ENCODE peak calls at places on chromosomes 3 and 15, in four cellular contexts. Z is Panc1, U is HepG2, S is K562. W is an unnamed sample.

GRCh38 chr3:128366136-128366535 is 100.6 kb downstream of the DNAJB8 start:
- DNase-seq in Z (no peak), U (no peak), S (no peak), W (no peak)

GRCh38 chr3:197003461-197004385 is 25.9 kb downstream of the MELTF start:
- DNase-seq in Z (no peak), U (no peak), S (no peak), W (no peak)

GRCh38 chr15:90706394-90707327 is 10.5 kb upstream of the BLM start:
- DNase-seq in Z (no peak), U (no peak), S (no peak), W (no peak)

GRCh38 chr3:61612211-61612995 is 51.0 kb downstream of the PTPRG start:
- DNase-seq in Z (no peak), U (no peak), S (no peak), W (no peak)

GRCh38 chr15:42068601-42069000 is 25.8 kb downstream of the PLA2G4D start:
- DNase-seq in Z (no peak), U (no peak), S (no peak), W (no peak)

GRCh38 chr3:124118397-124118796 is 126.5 kb upstream of the ROPN1 start:
- DNase-seq in Z (no peak), U (no peak), S (no peak), W (no peak)

GRCh38 chr15:63345391-63345752 is 36.3 kb downstream of the CA12 start:
- DNase-seq in Z (no peak), U (no peak), S (no peak), W (no peak)

GRCh38 chr15:38128389-38128788 is 124.2 kb upstream of the SPRED1 start:
- DNase-seq in Z (no peak), U (no peak), S (no peak), W (no peak)

GRCh38 chr15:73941044-73941443 is 14.8 kb downstream of the LOXL1 start:
- DNase-seq in Z (no peak), U (no peak), S (no peak), W (no peak)

GRCh38 chr3:116512281-116512680 is 67.0 kb upstream of the LSAMP start:
- DNase-seq in Z (no peak), U (no peak), S (no peak), W (no peak)

GRCh38 chr3:42061711-42062408 is 29.3 kb upstream of the TRAK1 start:
- DNase-seq in Z (no peak), U (no peak), S (no peak), W (peak; percentile 68)

GRCh38 chr15:50979041-50979440 is 70.6 kb downstream of the AP4E1 start:
- DNase-seq in Z (no peak), U (no peak), S (no peak), W (no peak)

GRCh38 chr3:9649791-9650521 is 651 bp downstream of the MTMR14 start:
- DNase-seq in Z (no peak), U (no peak), S (peak; percentile 39), W (no peak)

GRCh38 chr15:56272474-56272873 is 28.8 kb upstream of the RFX7 start:
- DNase-seq in Z (no peak), U (no peak), S (no peak), W (no peak)

GRCh38 chr15:41291065-41291631 is 41.2 kb downstream of the OIP5 start:
- DNase-seq in Z (no peak), U (no peak), S (no peak), W (no peak)

GRCh38 chr3:38117748-38118420 is 19.0 kb downstream of the ACAA1 start:
- DNase-seq in Z (peak; percentile 59), U (peak; percentile 65), S (peak; percentile 87), W (peak; percentile 40)

GRCh38 chr3:56347219-56347871 is 120.9 kb downstream of the ERC2 start:
- DNase-seq in Z (no peak), U (no peak), S (peak; percentile 37), W (no peak)

GRCh38 chr3:195110647-195111321 is 160.2 kb downstream of the XXYLT1 start:
- DNase-seq in Z (no peak), U (peak; percentile 32), S (no peak), W (no peak)

GRCh38 chr15:99495430-99496301 is 70.1 kb upstream of the MEF2A start:
- DNase-seq in Z (no peak), U (peak; percentile 63), S (no peak), W (no peak)

GRCh38 chr3:123843668-123844067 is 40.5 kb downstream of the MYLK start:
- DNase-seq in Z (no peak), U (no peak), S (no peak), W (no peak)

GRCh38 chr3:45205126-45205525 is 21.0 kb downstream of the TMEM158 start:
- DNase-seq in Z (no peak), U (no peak), S (no peak), W (no peak)

GRCh38 chr3:15327941-15328340 is 4.4 kb downstream of the SH3BP5 start:
- DNase-seq in Z (no peak), U (no peak), S (no peak), W (no peak)

GRCh38 chr3:133540896-133541674 is 32.4 kb upstream of the CDV3 start:
- DNase-seq in Z (no peak), U (peak; percentile 73), S (no peak), W (peak; percentile 56)

GRCh38 chr15:19987389-19988048 is 554.1 kb downstream of the GOLGA6L6 start:
- DNase-seq in Z (no peak), U (peak; percentile 15), S (peak; percentile 30), W (no peak)

DNA sequence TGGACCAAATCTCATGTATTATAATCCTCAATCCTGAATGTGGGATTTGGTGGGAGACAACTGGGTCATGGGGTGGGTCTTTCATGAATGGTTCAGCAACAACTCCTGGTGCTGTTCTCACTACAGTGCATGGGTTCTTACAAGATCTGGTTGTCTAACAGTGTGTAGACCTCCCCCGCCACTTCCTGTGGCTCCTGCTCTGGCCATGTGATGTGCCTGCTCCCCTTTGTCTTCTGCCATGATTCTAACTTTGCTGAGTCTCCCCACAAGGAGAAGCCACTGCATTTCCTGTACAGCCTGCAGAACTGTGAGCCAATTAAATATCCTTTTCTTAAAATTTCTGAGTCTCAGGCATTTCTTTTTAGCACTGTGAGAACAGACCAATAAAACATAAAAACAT is 557.5 kb downstream of the GOLGA6L6 start:
- DNase-seq in Z (no peak), U (no peak), S (no peak), W (no peak)
- TF ChIP-seq TCF7L2 in Z (no peak), U (no peak), S (no peak), W (no peak)

DNA sequence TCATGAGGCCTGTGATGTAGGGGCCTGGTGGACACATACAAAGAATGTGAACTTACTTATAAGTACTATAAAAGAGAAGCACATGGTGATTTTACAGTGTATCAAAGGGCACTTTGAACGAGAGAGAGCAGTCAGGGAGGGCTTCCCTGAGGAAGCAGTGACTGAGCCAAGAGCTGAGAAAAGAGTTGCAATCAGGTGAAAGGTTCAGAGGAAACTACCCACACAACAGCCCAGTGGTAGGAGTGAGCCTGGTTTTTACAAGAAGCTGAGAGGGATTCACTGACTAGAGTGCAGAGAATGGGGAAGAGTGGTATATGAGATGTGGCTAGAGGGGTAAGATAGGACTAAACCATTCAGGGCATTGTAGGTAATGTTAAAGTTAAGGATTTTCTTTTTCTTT is 57.1 kb downstream of the CALML4 start:
- DNase-seq in Z (no peak), U (no peak), S (no peak), W (no peak)
- TF ChIP-seq TCF7L2 in Z (no peak), U (no peak), S (no peak), W (no peak)

DNA sequence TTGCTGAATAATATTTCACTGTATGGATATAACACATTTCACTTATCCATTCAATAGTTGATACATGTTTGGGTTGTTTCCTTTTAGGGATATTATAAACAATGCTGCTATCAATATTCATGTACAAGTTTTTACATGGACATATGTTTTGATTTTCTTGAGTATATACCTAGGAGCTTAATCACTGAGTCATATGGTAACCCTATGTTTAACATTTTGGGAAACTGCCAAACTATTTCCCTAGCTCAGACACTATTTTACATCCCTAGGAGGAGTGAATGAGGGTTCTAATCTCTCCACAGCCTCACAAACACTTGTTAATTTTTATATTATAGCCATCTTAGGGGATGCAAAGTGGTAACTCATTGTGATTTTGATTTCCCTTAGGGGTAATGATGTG is 66.0 kb downstream of the GPR156 start:
- DNase-seq in Z (no peak), U (no peak), S (no peak), W (no peak)
- TF ChIP-seq TCF7L2 in Z (no peak), U (no peak), S (no peak), W (no peak)

DNA sequence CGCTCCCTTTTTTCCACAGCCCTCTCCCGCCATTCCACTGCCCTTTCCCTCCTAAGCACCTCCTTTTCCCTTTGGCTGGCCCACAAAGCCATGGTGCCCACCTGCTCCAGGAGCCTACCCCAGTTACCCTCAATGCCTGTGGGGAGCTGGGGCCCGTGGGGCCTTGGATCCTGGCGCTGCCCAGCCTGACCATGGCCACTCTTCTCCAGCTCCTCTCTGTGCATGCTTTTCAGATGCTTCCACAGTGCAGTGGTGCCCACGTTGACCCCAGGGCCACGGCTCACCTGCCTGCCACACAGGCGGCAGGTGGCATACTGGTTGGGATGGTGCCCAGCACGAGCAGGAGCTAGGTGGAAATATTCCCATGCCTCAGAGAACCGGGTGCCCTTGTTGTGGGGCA is 1.5 kb downstream of the ZBED2 start:
- DNase-seq in Z (no peak), U (no peak), S (no peak), W (no peak)
- TF ChIP-seq TCF7L2 in Z (no peak), U (no peak), S (no peak), W (no peak)

GRCh38 chr3:191244242-191244867 is 45.3 kb downstream of the OSTN start:
- DNase-seq in Z (no peak), U (peak; percentile 6), S (peak; percentile 13), W (no peak)
- TF ChIP-seq TCF7L2 in Z (no peak), U (no peak), S (no peak), W (no peak)

GRCh38 chr15:89088605-89089315 is 504 bp downstream of the ABHD2 start:
- DNase-seq in Z (no peak), U (no peak), S (peak; percentile 30), W (no peak)
- TF ChIP-seq TCF7L2 in Z (no peak), U (no peak), S (no peak), W (no peak)

GRCh38 chr3:49994476-49994875 is 54.5 kb downstream of the RBM6 start:
- DNase-seq in Z (no peak), U (no peak), S (no peak), W (no peak)

GRCh38 chr3:50003216-50003615 is 63.3 kb downstream of the RBM6 start:
- DNase-seq in Z (no peak), U (no peak), S (no peak), W (no peak)

GRCh38 chr3:49997862-49998261 is 57.9 kb downstream of the RBM6 start:
- DNase-seq in Z (no peak), U (no peak), S (no peak), W (no peak)

GRCh38 chr3:50003766-50004278 is 63.9 kb downstream of the RBM6 start:
- DNase-seq in Z (no peak), U (no peak), S (no peak), W (no peak)

DNA sequence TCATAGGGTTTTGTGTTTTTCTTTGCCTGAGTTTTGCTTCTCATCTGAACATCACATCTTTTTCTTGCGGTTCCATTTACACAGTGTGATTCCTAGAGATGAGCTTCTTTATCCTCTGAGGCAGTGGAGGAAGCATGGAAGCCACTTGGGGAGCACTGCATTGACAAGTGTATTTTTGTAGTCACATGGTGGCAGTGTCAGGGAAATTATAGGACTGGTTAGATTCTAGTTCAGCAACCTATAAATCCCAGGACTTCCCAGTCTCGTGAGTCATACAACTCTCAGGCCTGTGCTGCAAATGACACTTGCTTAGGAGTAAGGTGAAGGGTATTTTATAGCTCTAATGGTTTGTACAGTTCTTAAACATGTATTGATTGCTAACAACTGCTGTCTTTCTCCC is 58.4 kb downstream of the RBM6 start:
- DNase-seq in Z (no peak), U (no peak), S (no peak), W (no peak)
- TF ChIP-seq TCF7L2 in Z (no peak), U (no peak), S (no peak), W (no peak)

GRCh38 chr3:141710888-141711616 is 27.0 kb upstream of the RNF7 start:
- DNase-seq in Z (no peak), U (no peak), S (no peak), W (no peak)
- TF ChIP-seq TCF7L2 in Z (no peak), U (no peak), S (no peak), W (no peak)

W was measured in HCT116.